ENCODE peak calls at places on chromosome 2, in four cellular contexts. W is Peyer's patch, F is RWPE1, E is brain microvascular endothelial cell. N is an unnamed sample.

GRCh38 chr2:113103958-113104627 is 23.3 kb upstream of the IL1RN start:
- DNase-seq in W (no peak), F (no peak), E (no peak), N (no peak)

GRCh38 chr2:26412091-26412673 is 10.5 kb downstream of the DRC1 start:
- DNase-seq in W (no peak), F (no peak), E (no peak), N (no peak)

GRCh38 chr2:129735576-129735975 is 243.9 kb upstream of the RAB6C start:
- DNase-seq in W (no peak), F (no peak), E (no peak), N (no peak)

GRCh38 chr2:11676640-11677039 is 6.6 kb upstream of the NTSR2 start:
- DNase-seq in W (no peak), F (no peak), E (no peak), N (no peak)

GRCh38 chr2:165016772-165017411 is 61.6 kb upstream of the SLC38A11 start:
- DNase-seq in W (no peak), F (peak), E (peak), N (no peak)

GRCh38 chr2:186201371-186201770 is 284.7 kb upstream of the ZC3H15 start:
- DNase-seq in W (no peak), F (no peak), E (no peak), N (no peak)

GRCh38 chr2:129913695-129914495 is 65.6 kb upstream of the RAB6C start:
- DNase-seq in W (no peak), F (no peak), E (no peak), N (no peak)

GRCh38 chr2:98459776-98460175 is 15.1 kb downstream of the INPP4A start:
- DNase-seq in W (no peak), F (no peak), E (no peak), N (no peak)

GRCh38 chr2:128381001-128381938 is 62.6 kb upstream of the HS6ST1 start:
- DNase-seq in W (peak), F (no peak), E (no peak), N (no peak)

GRCh38 chr2:173090973-173091660 is 15.5 kb downstream of the MAP3K20 start:
- DNase-seq in W (no peak), F (no peak), E (no peak), N (no peak)
- TF ChIP-seq CTCF in W (no peak), F (no peak), E (peak), N (peak)

DNA sequence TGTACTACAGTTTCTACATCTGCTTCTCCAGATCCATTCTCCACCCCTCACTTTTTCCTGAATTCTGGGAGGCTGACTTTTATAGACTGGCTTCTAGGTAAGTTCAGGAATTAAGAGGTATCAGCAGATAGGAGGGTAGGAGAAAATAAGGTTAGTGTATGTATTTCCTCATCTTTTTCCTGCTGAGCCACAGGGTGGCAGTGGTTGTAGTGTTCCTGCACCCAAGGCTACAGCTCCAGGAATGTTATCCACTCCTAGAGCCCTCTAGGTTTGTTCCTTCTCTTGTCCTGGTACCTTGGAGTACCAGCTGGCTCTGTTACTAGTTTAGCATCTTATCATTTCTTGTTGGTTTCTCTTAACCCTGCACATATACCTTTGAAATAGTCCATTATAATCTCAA is 40.7 kb upstream of the C2orf66 start:
- DNase-seq in W (no peak), F (peak), E (peak), N (no peak)
- TF ChIP-seq CTCF in W (peak), F (no peak), E (peak), N (peak)

GRCh38 chr2:217085543-217085942 is 225.7 kb upstream of the TNP1 start:
- DNase-seq in W (no peak), F (no peak), E (no peak), N (no peak)
- TF ChIP-seq CTCF in W (no peak), F (no peak), E (peak), N (no peak)

GRCh38 chr2:171924170-171924942 is 2.1 kb downstream of the HAT1 start:
- DNase-seq in W (no peak), F (no peak), E (no peak), N (no peak)

GRCh38 chr2:171921970-171922229 is 361 bp upstream of the HAT1 start:
- DNase-seq in W (no peak), F (no peak), E (no peak), N (no peak)

GRCh38 chr2:171923206-171923605 is 945 bp downstream of the HAT1 start:
- DNase-seq in W (no peak), F (no peak), E (peak), N (no peak)

GRCh38 chr2:171919453-171919852 is 2.8 kb upstream of the HAT1 start:
- DNase-seq in W (no peak), F (no peak), E (no peak), N (no peak)

DNA sequence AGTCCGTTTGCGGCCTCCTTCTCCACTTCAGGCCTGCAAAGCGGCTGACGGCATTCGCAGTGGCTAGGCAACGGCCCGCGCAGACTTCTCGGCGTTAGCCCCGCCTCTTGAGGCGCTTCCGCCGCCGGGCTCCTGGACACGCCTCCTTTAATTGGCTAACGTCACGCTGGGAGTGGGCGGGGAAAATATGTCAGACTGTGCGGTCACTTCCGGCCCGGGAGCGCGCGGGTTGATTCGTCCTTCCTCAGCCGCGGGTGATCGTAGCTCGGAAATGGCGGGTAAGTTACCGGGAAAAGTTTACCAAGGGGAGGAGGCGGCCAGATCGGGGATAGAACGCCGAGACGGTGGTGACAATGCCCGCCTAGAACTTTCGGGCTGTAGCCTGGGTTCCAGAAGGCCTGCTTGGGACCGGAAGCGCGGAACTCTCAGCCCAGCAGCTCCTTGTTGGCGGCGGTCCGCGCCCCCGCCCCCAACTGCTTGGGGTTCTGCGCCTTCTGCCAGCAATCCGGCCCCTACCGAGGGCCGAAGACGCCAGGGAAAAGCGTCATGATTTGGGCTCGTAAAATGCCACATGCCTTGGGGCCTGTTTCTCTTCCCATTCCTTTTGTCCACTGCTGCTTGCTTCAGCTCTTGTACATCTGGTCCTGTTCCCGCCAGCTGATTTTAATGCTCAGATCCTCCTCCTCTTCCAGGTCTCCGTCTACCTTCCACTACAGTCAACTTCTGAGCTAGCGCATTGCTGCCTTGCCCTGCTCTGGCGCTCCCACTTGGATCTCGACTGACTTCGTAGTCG is at the start of gene HAT1:
- DNase-seq in W (peak), F (peak), E (peak), N (peak)
- TF ChIP-seq CTCF in W (no peak), F (no peak), E (no peak), N (no peak)

GRCh38 chr2:177056540-177056939 is 156.1 kb upstream of the HNRNPA3 start:
- DNase-seq in W (no peak), F (no peak), E (no peak), N (no peak)
- TF ChIP-seq CTCF in W (no peak), F (no peak), E (peak), N (no peak)

GRCh38 chr2:239019193-239019581 is 171.3 kb downstream of the TWIST2 start:
- DNase-seq in W (peak), F (no peak), E (no peak), N (no peak)

GRCh38 chr2:239018291-239019192 is 170.7 kb downstream of the TWIST2 start:
- DNase-seq in W (peak), F (no peak), E (no peak), N (no peak)

GRCh38 chr2:239021224-239021623 is 173.3 kb downstream of the TWIST2 start:
- DNase-seq in W (peak), F (no peak), E (no peak), N (no peak)

GRCh38 chr2:239021651-239022436 is 174.0 kb downstream of the TWIST2 start:
- DNase-seq in W (peak), F (no peak), E (no peak), N (no peak)

GRCh38 chr2:239020541-239021041 is 172.7 kb downstream of the TWIST2 start:
- DNase-seq in W (peak), F (no peak), E (no peak), N (no peak)
- TF ChIP-seq CTCF in W (no peak), F (no peak), E (no peak), N (no peak)

GRCh38 chr2:63023444-63023843 is 27.2 kb upstream of the OTX1 start:
- DNase-seq in W (no peak), F (no peak), E (peak), N (no peak)
- TF ChIP-seq CTCF in W (peak), F (peak), E (peak), N (no peak)

N was measured in AG09319.